ENCODE peak calls at places on chromosome 12, in nine cellular contexts. H, P, K, M, N, A, D, U and E are unnamed samples.

GRCh38 chr12:49187184-49187583 is 1.7 kb downstream of the TUBA1A start:
- DNase-seq in H (peak), P (peak), K (no peak), M (peak), N (no peak), A (no peak), D (peak), U (peak), E (peak)

GRCh38 chr12:67161322-67161918 is 107.7 kb upstream of the CAND1 start:
- DNase-seq in H (no peak), P (peak), K (no peak), M (peak), N (no peak), A (no peak), D (no peak), U (no peak), E (peak)

GRCh38 chr12:20524113-20524512 is 155.8 kb downstream of the PDE3A start:
- DNase-seq in H (no peak), P (no peak), K (no peak), M (no peak), N (no peak), A (no peak), D (no peak), U (no peak), E (no peak)

GRCh38 chr12:80038062-80038560 is 61.2 kb upstream of the OTOGL start:
- DNase-seq in H (no peak), P (peak), K (no peak), M (no peak), N (no peak), A (no peak), D (no peak), U (no peak), E (no peak)

GRCh38 chr12:25364529-25365339 is 114.0 kb upstream of the KRAS start:
- DNase-seq in H (no peak), P (no peak), K (no peak), M (no peak), N (no peak), A (no peak), D (no peak), U (no peak), E (no peak)

GRCh38 chr12:6319446-6319845 is 9.0 kb downstream of the PLEKHG6 start:
- DNase-seq in H (no peak), P (no peak), K (no peak), M (no peak), N (no peak), A (no peak), D (no peak), U (no peak), E (no peak)

GRCh38 chr12:14473707-14474287 is 93.9 kb downstream of the PLBD1 start:
- DNase-seq in H (no peak), P (peak), K (no peak), M (no peak), N (no peak), A (no peak), D (no peak), U (no peak), E (no peak)

GRCh38 chr12:124979568-124979967 is 9.4 kb downstream of the DHX37 start:
- DNase-seq in H (no peak), P (no peak), K (no peak), M (no peak), N (no peak), A (no peak), D (no peak), U (no peak), E (no peak)

GRCh38 chr12:69024413-69024812 is 91.4 kb upstream of the CPM start:
- DNase-seq in H (no peak), P (no peak), K (no peak), M (no peak), N (no peak), A (no peak), D (peak), U (no peak), E (peak)

GRCh38 chr12:58079806-58080205 is 138.4 kb downstream of the ATP23 start:
- DNase-seq in H (no peak), P (no peak), K (no peak), M (no peak), N (no peak), A (no peak), D (no peak), U (no peak), E (no peak)

GRCh38 chr12:91098942-91099341 is 12.4 kb downstream of the LUM start:
- DNase-seq in H (peak), P (peak), K (no peak), M (no peak), N (no peak), A (no peak), D (peak), U (no peak), E (no peak)

GRCh38 chr12:11238275-11238674 is 31.2 kb downstream of the PRB3 start:
- DNase-seq in H (no peak), P (no peak), K (no peak), M (no peak), N (no peak), A (no peak), D (no peak), U (no peak), E (no peak)

GRCh38 chr12:50256761-50257160 is 26.6 kb downstream of the LIMA1 start:
- DNase-seq in H (no peak), P (no peak), K (no peak), M (no peak), N (no peak), A (no peak), D (no peak), U (no peak), E (no peak)

GRCh38 chr12:9711664-9712063 is 21.2 kb downstream of the CLECL1 start:
- DNase-seq in H (no peak), P (peak), K (no peak), M (no peak), N (no peak), A (no peak), D (no peak), U (no peak), E (no peak)

GRCh38 chr12:42660968-42661937 is 71.7 kb upstream of the PRICKLE1 start:
- DNase-seq in H (no peak), P (no peak), K (no peak), M (no peak), N (no peak), A (no peak), D (no peak), U (no peak), E (no peak)

GRCh38 chr12:685388-685787 is 22.1 kb upstream of the NINJ2 start:
- DNase-seq in H (no peak), P (peak), K (peak), M (peak), N (peak), A (no peak), D (no peak), U (no peak), E (no peak)

GRCh38 chr12:122646568-122647220 is 56.5 kb downstream of the HCAR2 start:
- DNase-seq in H (no peak), P (peak), K (no peak), M (no peak), N (peak), A (no peak), D (no peak), U (no peak), E (no peak)

GRCh38 chr12:12194206-12194605 is 72.6 kb downstream of the LRP6 start:
- DNase-seq in H (no peak), P (peak), K (no peak), M (no peak), N (no peak), A (no peak), D (no peak), U (no peak), E (no peak)

GRCh38 chr12:61524851-61525250 is 735.4 kb upstream of the USP15 start:
- DNase-seq in H (no peak), P (no peak), K (no peak), M (no peak), N (no peak), A (no peak), D (no peak), U (no peak), E (no peak)

GRCh38 chr12:49609875-49610154 is 4.4 kb upstream of the FAM186B start:
- DNase-seq in H (no peak), P (peak), K (no peak), M (no peak), N (no peak), A (no peak), D (no peak), U (no peak), E (no peak)

GRCh38 chr12:128754275-128754674 is 69.5 kb downstream of the SLC15A4 start:
- DNase-seq in H (no peak), P (no peak), K (no peak), M (no peak), N (no peak), A (no peak), D (no peak), U (no peak), E (no peak)

GRCh38 chr12:32644455-32644854 is 34.6 kb upstream of the DNM1L start:
- DNase-seq in H (no peak), P (no peak), K (no peak), M (no peak), N (no peak), A (no peak), D (no peak), U (no peak), E (no peak)

GRCh38 chr12:5912437-5913334 is 32.4 kb downstream of the ANO2 start:
- DNase-seq in H (no peak), P (no peak), K (no peak), M (no peak), N (no peak), A (no peak), D (no peak), U (no peak), E (no peak)

GRCh38 chr12:3523058-3523457 is 32.1 kb downstream of the PRMT8 start:
- DNase-seq in H (no peak), P (no peak), K (no peak), M (no peak), N (no peak), A (no peak), D (no peak), U (no peak), E (no peak)

GRCh38 chr12:59486827-59487226 is 109.0 kb upstream of the SLC16A7 start:
- DNase-seq in H (no peak), P (no peak), K (no peak), M (no peak), N (no peak), A (no peak), D (no peak), U (no peak), E (no peak)

GRCh38 chr12:54993181-54993835 is 8.7 kb upstream of the TESPA1 start:
- DNase-seq in H (no peak), P (peak), K (no peak), M (peak), N (no peak), A (no peak), D (no peak), U (no peak), E (peak)

GRCh38 chr12:60042835-60043234 is 447.0 kb downstream of the SLC16A7 start:
- DNase-seq in H (no peak), P (no peak), K (no peak), M (peak), N (no peak), A (no peak), D (no peak), U (no peak), E (no peak)

GRCh38 chr12:57138526-57139272 is 8.7 kb downstream of the LRP1-AS start:
- DNase-seq in H (peak), P (no peak), K (no peak), M (no peak), N (no peak), A (no peak), D (peak), U (peak), E (peak)

GRCh38 chr12:12925383-12925782 is 26.6 kb downstream of the GPRC5D start:
- DNase-seq in H (no peak), P (no peak), K (no peak), M (no peak), N (no peak), A (no peak), D (no peak), U (no peak), E (no peak)

GRCh38 chr12:29595071-29595755 is 97.7 kb upstream of the OVCH1 start:
- DNase-seq in H (no peak), P (no peak), K (no peak), M (no peak), N (no peak), A (no peak), D (no peak), U (no peak), E (no peak)

GRCh38 chr12:29589852-29590251 is 92.4 kb upstream of the OVCH1 start:
- DNase-seq in H (no peak), P (peak), K (no peak), M (no peak), N (no peak), A (no peak), D (no peak), U (no peak), E (no peak)

GRCh38 chr12:29589271-29589670 is 91.8 kb upstream of the OVCH1 start:
- DNase-seq in H (no peak), P (peak), K (no peak), M (no peak), N (no peak), A (no peak), D (no peak), U (no peak), E (no peak)

GRCh38 chr12:29593001-29593400 is 95.5 kb upstream of the OVCH1 start:
- DNase-seq in H (no peak), P (no peak), K (no peak), M (no peak), N (no peak), A (no peak), D (no peak), U (no peak), E (no peak)

DNA sequence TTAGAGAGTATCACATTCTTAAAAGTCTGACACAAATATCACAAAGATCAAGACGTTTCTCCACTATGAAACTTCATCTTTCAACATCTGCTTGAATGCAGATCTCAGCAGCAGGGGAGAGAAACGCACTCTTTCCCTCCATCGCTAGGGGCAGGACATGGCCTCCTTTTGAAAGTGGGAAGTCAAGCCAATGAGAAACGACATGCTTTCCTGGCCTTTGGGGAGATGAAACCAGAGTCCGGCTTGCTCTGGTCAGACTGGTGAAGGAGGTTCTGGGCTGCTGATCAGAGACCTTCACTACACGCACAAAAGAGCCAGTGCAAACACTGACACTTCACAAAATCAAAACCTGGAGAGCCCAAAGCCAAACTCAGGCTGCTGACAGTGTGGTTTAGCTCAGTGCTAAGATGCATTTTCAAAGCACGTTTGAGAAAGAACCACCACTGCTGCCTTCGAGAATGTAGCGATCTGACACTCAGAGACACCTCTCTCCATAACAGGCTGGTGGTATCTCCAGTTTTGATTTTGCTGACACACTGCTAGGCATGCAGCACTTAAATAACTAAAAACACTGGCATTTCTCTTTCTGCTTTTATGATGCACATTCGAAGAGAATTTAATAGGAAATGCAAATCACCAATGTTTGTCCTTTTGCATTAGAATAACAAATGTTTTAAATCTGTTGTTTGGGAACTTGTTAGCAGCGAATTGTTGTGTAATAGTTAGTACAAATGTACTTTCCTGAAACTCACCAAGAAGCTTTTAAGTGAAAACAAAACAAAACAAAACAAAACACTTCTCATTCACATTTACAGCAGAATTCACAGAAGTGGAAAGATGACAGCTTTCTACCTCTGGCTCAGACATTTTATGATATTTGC is 93.9 kb upstream of the OVCH1 start:
- DNase-seq in H (no peak), P (peak), K (no peak), M (no peak), N (no peak), A (no peak), D (no peak), U (peak), E (peak)
- H3K4me3 ChIP-seq in H (no peak), P (no peak), K (no peak), M (no peak), N (no peak), A (no peak), D (no peak), U (no peak), E (no peak)

GRCh38 chr12:110277705-110278104 is 3.3 kb upstream of the ATP2A2 start:
- DNase-seq in H (no peak), P (no peak), K (no peak), M (no peak), N (no peak), A (no peak), D (no peak), U (no peak), E (no peak)
- H3K27ac ChIP-seq in H (no peak), P (no peak), K (no peak), M (no peak), N (no peak), A (no peak), D (no peak), U (peak), E (no peak)

GRCh38 chr12:30859226-30859625 is 67.3 kb upstream of the TSPAN11 start:
- DNase-seq in H (no peak), P (no peak), K (no peak), M (no peak), N (no peak), A (no peak), D (no peak), U (no peak), E (no peak)
- TF ChIP-seq POLR2A in H (no peak), P (no peak), K (no peak), M (no peak), N (no peak), A (no peak), D (no peak), U (no peak), E (no peak)

GRCh38 chr12:95202691-95203476 is 14.4 kb downstream of the FGD6 start:
- DNase-seq in H (no peak), P (no peak), K (no peak), M (peak), N (no peak), A (no peak), D (no peak), U (no peak), E (no peak)

GRCh38 chr12:95203477-95203843 is 13.8 kb downstream of the FGD6 start:
- DNase-seq in H (no peak), P (no peak), K (no peak), M (no peak), N (no peak), A (no peak), D (no peak), U (no peak), E (no peak)

GRCh38 chr12:95205016-95205415 is 12.3 kb downstream of the FGD6 start:
- DNase-seq in H (no peak), P (no peak), K (no peak), M (no peak), N (no peak), A (no peak), D (no peak), U (no peak), E (no peak)

GRCh38 chr12:95205685-95206084 is 11.6 kb downstream of the FGD6 start:
- DNase-seq in H (peak), P (peak), K (no peak), M (peak), N (no peak), A (no peak), D (no peak), U (no peak), E (peak)

DNA sequence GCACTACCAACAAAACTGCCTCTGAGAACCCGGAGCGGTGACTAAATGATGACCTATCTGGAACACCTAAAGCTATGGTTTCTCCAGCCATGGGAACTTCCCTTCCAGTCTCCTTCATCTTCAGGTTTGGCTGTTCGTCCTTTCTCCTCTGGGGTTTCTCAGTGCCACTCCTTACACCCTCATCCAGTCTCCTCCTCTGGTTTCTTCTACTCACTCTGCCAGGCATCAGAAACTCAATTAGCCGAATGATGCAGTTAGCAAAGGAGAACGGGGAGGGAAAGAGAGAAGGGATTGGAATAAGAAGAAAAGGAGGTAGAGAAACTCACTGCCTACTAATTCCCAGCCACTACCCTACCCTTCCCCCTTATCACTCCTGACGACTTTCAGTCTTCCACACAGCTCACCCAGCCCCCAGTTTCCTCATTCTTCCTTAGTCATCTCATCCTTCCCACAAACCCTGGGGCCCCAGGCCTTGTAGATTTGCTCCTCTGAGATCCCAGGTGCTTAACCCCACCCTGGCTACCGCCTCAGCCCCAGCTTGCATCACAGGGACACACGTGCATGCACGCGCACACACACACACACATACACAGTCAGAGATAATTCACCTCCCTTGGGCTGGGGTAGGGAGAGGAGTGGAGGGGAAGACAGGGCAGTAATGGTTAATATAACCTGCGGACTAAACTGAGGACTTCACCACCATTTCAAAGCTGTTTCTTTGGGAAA is 13.0 kb downstream of the FGD6 start:
- DNase-seq in H (peak), P (peak), K (no peak), M (peak), N (no peak), A (no peak), D (peak), U (no peak), E (peak)
- H3K4me3 ChIP-seq in H (no peak), P (no peak), K (no peak), M (no peak), N (no peak), A (no peak), D (no peak), U (no peak), E (no peak)

DNA sequence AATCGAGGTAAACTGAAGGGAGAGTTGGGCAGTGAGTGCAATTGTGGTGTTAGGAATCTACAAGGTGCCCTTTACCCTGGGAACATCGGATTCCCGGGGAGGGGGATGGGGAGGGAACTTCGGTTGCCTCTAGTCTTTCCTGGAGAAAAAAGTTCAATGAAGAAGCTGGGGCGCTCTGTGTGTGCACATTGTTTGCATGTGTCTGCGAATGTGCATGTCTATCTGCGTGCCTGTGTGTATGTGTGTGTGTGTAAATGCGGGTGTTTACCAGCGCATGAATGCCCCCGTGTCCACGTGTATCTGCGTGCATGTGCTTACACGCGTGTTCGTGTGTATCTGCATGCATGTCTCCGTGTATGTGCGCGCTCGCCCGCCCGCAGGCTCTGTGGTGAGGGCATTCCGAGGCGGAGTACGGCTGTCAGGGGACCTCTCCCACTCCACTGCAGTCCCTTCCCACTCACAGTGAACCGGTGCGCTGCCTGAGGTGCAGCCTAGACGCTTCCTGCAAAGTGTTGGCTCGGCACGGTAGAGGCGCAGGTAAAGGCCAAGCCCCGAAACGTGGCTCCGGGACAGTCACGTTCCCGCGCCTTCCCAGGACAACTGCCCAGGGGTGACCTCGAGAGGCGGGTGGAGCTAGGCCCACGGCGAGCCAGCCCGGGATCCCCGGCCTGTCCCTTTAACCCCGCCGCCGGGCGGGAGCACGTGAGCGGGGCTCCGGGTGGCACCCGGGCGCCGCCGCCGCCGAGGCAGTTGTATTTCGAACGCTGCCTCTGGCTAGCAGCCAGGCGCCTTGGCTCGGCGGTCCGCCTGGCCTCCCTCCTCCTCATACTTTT is 586 bp upstream of the HMGA2 start:
- DNase-seq in H (peak), P (peak), K (peak), M (peak), N (no peak), A (no peak), D (peak), U (no peak), E (peak)
- H3K27ac ChIP-seq in H (no peak), P (peak), K (no peak), M (peak), N (no peak), A (no peak), D (no peak), U (no peak), E (no peak)

GRCh38 chr12:53207042-53207441 is at the start of gene ITGB7:
- DNase-seq in H (no peak), P (no peak), K (peak), M (no peak), N (peak), A (no peak), D (peak), U (no peak), E (no peak)
- TF ChIP-seq POLR2A in H (no peak), P (no peak), K (peak), M (no peak), N (peak), A (peak), D (no peak), U (no peak), E (no peak)

GRCh38 chr12:100716658-100716948 is 78.0 kb upstream of the ANO4 start:
- DNase-seq in H (no peak), P (no peak), K (no peak), M (no peak), N (no peak), A (no peak), D (no peak), U (no peak), E (no peak)
- H3K4me3 ChIP-seq in H (no peak), P (peak), K (peak), M (no peak), N (no peak), A (peak), D (peak), U (no peak), E (no peak)